ENCODE peak calls at places on chromosomes 3 and 15, in six cellular contexts. N is SW480, Y is A549, A is psoas muscle, K is Peyer's patch, I is astrocyte of the cerebellum. G is an unnamed sample.

GRCh38 chr3:20060924-20061323 is 20.7 kb downstream of the KAT2B start:
- DNase-seq in A (no peak), I (no peak), Y (no peak), K (no peak), N (no peak), G (no peak)

GRCh38 chr3:150610785-150611184 is 7.7 kb downstream of the SELENOT start:
- DNase-seq in I (no peak), N (no peak), Y (no peak), K (no peak), A (no peak), G (no peak)

GRCh38 chr3:24829011-24829581 is 334.4 kb upstream of the THRB start:
- DNase-seq in N (no peak), K (peak; percentile 53), I (no peak), A (peak; percentile 47), Y (peak; percentile 31), G (no peak)

GRCh38 chr3:73026111-73026510 is 29.5 kb downstream of the PPP4R2 start:
- DNase-seq in N (no peak), K (no peak), I (no peak), A (no peak), Y (no peak), G (no peak)

GRCh38 chr3:81910244-81910852 is 148.9 kb upstream of the GBE1 start:
- DNase-seq in I (peak; percentile 3), A (no peak), N (peak; percentile 19), Y (peak; percentile 3), K (no peak), G (peak; percentile 41)

GRCh38 chr3:159150176-159150575 is 348.3 kb downstream of the MFSD1 start:
- DNase-seq in N (no peak), A (no peak), Y (no peak), K (no peak), I (no peak), G (no peak)

GRCh38 chr3:156106721-156107373 is 13.5 kb upstream of the KCNAB1 start:
- DNase-seq in I (no peak), K (no peak), N (no peak), A (no peak), Y (peak; percentile 5), G (no peak)

GRCh38 chr15:69807752-69808151 is 290.0 kb downstream of the TLE3 start:
- DNase-seq in A (no peak), Y (no peak), N (no peak), K (no peak), I (no peak), G (peak; percentile 31)

GRCh38 chr15:83472151-83472550 is 25.0 kb downstream of the SH3GL3 start:
- DNase-seq in N (no peak), A (no peak), K (no peak), I (no peak), Y (no peak), G (no peak)

GRCh38 chr3:195213639-195214315 is 57.2 kb downstream of the XXYLT1 start:
- DNase-seq in Y (no peak), K (peak; percentile 5), N (no peak), I (no peak), A (no peak), G (no peak)

GRCh38 chr15:67164811-67165652 is 89.4 kb downstream of the AAGAB start:
- DNase-seq in N (no peak), I (peak; percentile 70), Y (no peak), A (no peak), K (no peak), G (no peak)

GRCh38 chr3:56769125-56769709 is 32.5 kb downstream of the ARHGEF3 start:
- DNase-seq in I (no peak), N (no peak), Y (no peak), K (no peak), A (no peak), G (no peak)

GRCh38 chr3:66344391-66344811 is 123.6 kb downstream of the SLC25A26 start:
- DNase-seq in I (no peak), A (no peak), N (no peak), Y (no peak), K (no peak), G (peak; percentile 36)

GRCh38 chr3:128701342-128702212 is 24.4 kb upstream of the RAB7A start:
- DNase-seq in I (no peak), N (no peak), K (no peak), Y (no peak), A (no peak), G (no peak)

GRCh38 chr3:141457624-141458236 is 29.1 kb upstream of the RASA2 start:
- DNase-seq in N (no peak), Y (no peak), A (no peak), K (no peak), I (no peak), G (peak; percentile 60)

GRCh38 chr3:182092662-182093262 is 381.0 kb downstream of the SOX2 start:
- DNase-seq in K (no peak), A (no peak), N (no peak), I (no peak), Y (peak; percentile 28), G (no peak)

GRCh38 chr15:50262533-50262932 is 3.0 kb downstream of the HDC start:
- DNase-seq in I (no peak), K (no peak), A (no peak), N (no peak), Y (no peak), G (peak; percentile 9)

GRCh38 chr3:30007668-30008067 is 598.7 kb upstream of the TGFBR2 start:
- DNase-seq in K (no peak), I (no peak), Y (no peak), N (peak; percentile 12), A (no peak), G (no peak)

GRCh38 chr15:50131617-50132016 is 12.6 kb upstream of the ATP8B4 start:
- DNase-seq in Y (no peak), K (no peak), I (no peak), N (no peak), A (no peak), G (no peak)

GRCh38 chr3:128572013-128572412 is 78.6 kb downstream of the RPN1 start:
- DNase-seq in N (no peak), Y (no peak), K (no peak), A (no peak), I (no peak), G (no peak)

GRCh38 chr3:13227315-13228165 is 154.3 kb upstream of the IQSEC1 start:
- DNase-seq in Y (no peak), N (no peak), K (no peak), A (no peak), I (no peak), G (no peak)

GRCh38 chr3:97952872-97953271 is 19.4 kb downstream of the RIOX2 start:
- DNase-seq in K (no peak), A (no peak), N (no peak), Y (no peak), I (no peak), G (no peak)

GRCh38 chr3:197031315-197032285 is 2.0 kb upstream of the MELTF start:
- DNase-seq in Y (peak; percentile 92), I (peak; percentile 77), K (peak; percentile 77), A (peak; percentile 57), N (peak; percentile 98), G (peak; percentile 99)

GRCh38 chr3:4821975-4822374 is 157.3 kb upstream of the BHLHE40 start:
- DNase-seq in Y (no peak), N (no peak), I (no peak), K (no peak), A (no peak), G (peak; percentile 71)

GRCh38 chr3:80771085-80771484 is 990.4 kb downstream of the GBE1 start:
- DNase-seq in K (no peak), N (peak; percentile 93), A (no peak), Y (no peak), I (no peak), G (no peak)